ENCODE peak calls at places on chromosomes 6 and 20, in four cellular contexts. One of them, this sample, is unnamed.

GRCh38 chr6:104680539-104680938 is 179.2 kb downstream of the HACE1 start:
- DNase-seq in renal cortical epithelial cell: no peak
- DNase-seq in germinal center: no peak
- DNase-seq in effector memory CD8-positive, alpha-beta T cell: no peak
- DNase-seq in this sample: no peak

GRCh38 chr6:108585921-108586320 is 25.2 kb downstream of the FOXO3 start:
- DNase-seq in effector memory CD8-positive, alpha-beta T cell: no peak
- DNase-seq in germinal center: no peak
- DNase-seq in renal cortical epithelial cell: no peak
- DNase-seq in this sample: no peak

GRCh38 chr6:151254451-151255081 is 14.8 kb downstream of the AKAP12 start:
- DNase-seq in germinal center: no peak
- DNase-seq in effector memory CD8-positive, alpha-beta T cell: no peak
- DNase-seq in renal cortical epithelial cell: peak; percentile 90
- DNase-seq in this sample: peak; percentile 28

GRCh38 chr6:109441069-109441816 is 719 bp downstream of the SMPD2 start:
- DNase-seq in effector memory CD8-positive, alpha-beta T cell: peak; percentile 50
- DNase-seq in germinal center: peak; percentile 39
- DNase-seq in renal cortical epithelial cell: peak; percentile 44
- DNase-seq in this sample: peak; percentile 58

GRCh38 chr20:1302578-1303541 is 26.1 kb downstream of the SDCBP2 start:
- DNase-seq in effector memory CD8-positive, alpha-beta T cell: no peak
- DNase-seq in renal cortical epithelial cell: peak; percentile 18
- DNase-seq in germinal center: no peak
- DNase-seq in this sample: no peak

GRCh38 chr20:47789081-47789998 is 4.1 kb upstream of the SULF2 start:
- DNase-seq in renal cortical epithelial cell: no peak
- DNase-seq in effector memory CD8-positive, alpha-beta T cell: no peak
- DNase-seq in germinal center: no peak
- DNase-seq in this sample: no peak

GRCh38 chr20:25248501-25249172 is 752 bp downstream of the PYGB start:
- DNase-seq in germinal center: peak; percentile 27
- DNase-seq in effector memory CD8-positive, alpha-beta T cell: no peak
- DNase-seq in renal cortical epithelial cell: no peak
- DNase-seq in this sample: no peak

GRCh38 chr6:159110013-159110412 is 59.2 kb upstream of the FNDC1 start:
- DNase-seq in effector memory CD8-positive, alpha-beta T cell: peak; percentile 46
- DNase-seq in renal cortical epithelial cell: peak; percentile 39
- DNase-seq in germinal center: no peak
- DNase-seq in this sample: no peak

GRCh38 chr6:47164877-47165276 is 122.7 kb upstream of the ADGRF1 start:
- DNase-seq in renal cortical epithelial cell: no peak
- DNase-seq in germinal center: no peak
- DNase-seq in effector memory CD8-positive, alpha-beta T cell: no peak
- DNase-seq in this sample: no peak

GRCh38 chr20:10524643-10525042 is 89.5 kb downstream of the SLX4IP start:
- DNase-seq in effector memory CD8-positive, alpha-beta T cell: no peak
- DNase-seq in germinal center: no peak
- DNase-seq in renal cortical epithelial cell: peak; percentile 43
- DNase-seq in this sample: peak; percentile 37

GRCh38 chr6:3228046-3228671 is 706 bp upstream of the TUBB2B start:
- DNase-seq in effector memory CD8-positive, alpha-beta T cell: no peak
- DNase-seq in germinal center: peak; percentile 59
- DNase-seq in renal cortical epithelial cell: no peak
- DNase-seq in this sample: no peak

GRCh38 chr20:52192296-52193007 is 873 bp upstream of the ZFP64 start:
- DNase-seq in effector memory CD8-positive, alpha-beta T cell: no peak
- DNase-seq in renal cortical epithelial cell: no peak
- DNase-seq in germinal center: peak; percentile 30
- DNase-seq in this sample: peak; percentile 78

GRCh38 chr20:7856756-7857155 is 83.5 kb downstream of the HAO1 start:
- DNase-seq in renal cortical epithelial cell: peak; percentile 80
- DNase-seq in effector memory CD8-positive, alpha-beta T cell: no peak
- DNase-seq in germinal center: no peak
- DNase-seq in this sample: no peak

GRCh38 chr6:57432162-57432561 is 114.7 kb downstream of the PRIM2 start:
- DNase-seq in renal cortical epithelial cell: no peak
- DNase-seq in effector memory CD8-positive, alpha-beta T cell: no peak
- DNase-seq in germinal center: no peak
- DNase-seq in this sample: no peak

GRCh38 chr6:52663120-52663934 is 7.6 kb upstream of the TMEM14A start:
- DNase-seq in effector memory CD8-positive, alpha-beta T cell: peak; percentile 51
- DNase-seq in germinal center: peak; percentile 71
- DNase-seq in renal cortical epithelial cell: peak; percentile 64
- DNase-seq in this sample: peak; percentile 70

GRCh38 chr6:110456694-110457093 is 19.7 kb downstream of the SLC22A16 start:
- DNase-seq in effector memory CD8-positive, alpha-beta T cell: no peak
- DNase-seq in germinal center: no peak
- DNase-seq in renal cortical epithelial cell: no peak
- DNase-seq in this sample: no peak

GRCh38 chr6:169110934-169111602 is 142.6 kb downstream of the THBS2 start:
- DNase-seq in effector memory CD8-positive, alpha-beta T cell: no peak
- DNase-seq in renal cortical epithelial cell: no peak
- DNase-seq in germinal center: no peak
- DNase-seq in this sample: no peak

GRCh38 chr6:3455121-3455489 is 1.7 kb downstream of the SLC22A23 start:
- DNase-seq in germinal center: no peak
- DNase-seq in effector memory CD8-positive, alpha-beta T cell: no peak
- DNase-seq in renal cortical epithelial cell: no peak
- DNase-seq in this sample: no peak

GRCh38 chr6:154352898-154353585 is 3.6 kb downstream of the IPCEF1 start:
- DNase-seq in renal cortical epithelial cell: no peak
- DNase-seq in germinal center: peak; percentile 14
- DNase-seq in effector memory CD8-positive, alpha-beta T cell: no peak
- DNase-seq in this sample: no peak

GRCh38 chr6:75963569-75963968 is 108.9 kb downstream of the IMPG1 start:
- DNase-seq in effector memory CD8-positive, alpha-beta T cell: no peak
- DNase-seq in renal cortical epithelial cell: no peak
- DNase-seq in germinal center: no peak
- DNase-seq in this sample: no peak

GRCh38 chr6:28996844-28997502 is 8.1 kb downstream of the ZNF311 start:
- DNase-seq in germinal center: no peak
- DNase-seq in effector memory CD8-positive, alpha-beta T cell: no peak
- DNase-seq in renal cortical epithelial cell: no peak
- DNase-seq in this sample: no peak

GRCh38 chr6:148548065-148548748 is 198.6 kb upstream of the UST start:
- DNase-seq in germinal center: no peak
- DNase-seq in effector memory CD8-positive, alpha-beta T cell: no peak
- DNase-seq in renal cortical epithelial cell: no peak
- DNase-seq in this sample: no peak

GRCh38 chr20:6053776-6054688 is at the start of gene LRRN4:
- DNase-seq in germinal center: no peak
- DNase-seq in renal cortical epithelial cell: peak; percentile 95
- DNase-seq in effector memory CD8-positive, alpha-beta T cell: no peak
- DNase-seq in this sample: peak; percentile 99

GRCh38 chr6:34888874-34889555 is at the start of gene ANKS1A:
- DNase-seq in germinal center: peak; percentile 92
- DNase-seq in renal cortical epithelial cell: no peak
- DNase-seq in effector memory CD8-positive, alpha-beta T cell: peak; percentile 92
- DNase-seq in this sample: peak; percentile 73

GRCh38 chr6:151291145-151292055 is 51.6 kb downstream of the AKAP12 start:
- DNase-seq in germinal center: no peak
- DNase-seq in renal cortical epithelial cell: peak; percentile 75
- DNase-seq in effector memory CD8-positive, alpha-beta T cell: no peak
- DNase-seq in this sample: no peak

GRCh38 chr6:133547136-133547535 is 306.0 kb downstream of the EYA4 start:
- DNase-seq in effector memory CD8-positive, alpha-beta T cell: no peak
- DNase-seq in renal cortical epithelial cell: no peak
- DNase-seq in germinal center: no peak
- DNase-seq in this sample: no peak

This sample was measured in Caki2.